ENCODE peak calls at places on chromosomes 16 and 17, in nine cellular contexts. One of them, this sample, is unnamed.

GRCh38 chr17:38559025-38559879 is 46.5 kb downstream of the SRCIN1 start:
- DNase-seq in stomach: peak
- DNase-seq in sigmoid colon: peak
- DNase-seq in ovary: peak
- DNase-seq in A549: peak
- DNase-seq in tibial nerve: peak
- DNase-seq in HepG2: peak
- DNase-seq in SK-N-SH: no peak
- DNase-seq in H1: peak
- DNase-seq in this sample: peak

GRCh38 chr16:86363057-86363490 is 147.3 kb upstream of the FOXF1 start:
- DNase-seq in tibial nerve: no peak
- DNase-seq in H1: no peak
- DNase-seq in ovary: no peak
- DNase-seq in HepG2: no peak
- DNase-seq in stomach: no peak
- DNase-seq in sigmoid colon: peak
- DNase-seq in A549: no peak
- DNase-seq in SK-N-SH: no peak
- DNase-seq in this sample: no peak

GRCh38 chr17:2865228-2865627 is 69.0 kb downstream of the RAP1GAP2 start:
- DNase-seq in sigmoid colon: no peak
- DNase-seq in SK-N-SH: no peak
- DNase-seq in H1: no peak
- DNase-seq in tibial nerve: no peak
- DNase-seq in ovary: no peak
- DNase-seq in HepG2: no peak
- DNase-seq in stomach: peak
- DNase-seq in A549: no peak
- DNase-seq in this sample: no peak

GRCh38 chr17:37299257-37299985 is 76.4 kb upstream of the C17orf78 start:
- DNase-seq in tibial nerve: no peak
- DNase-seq in sigmoid colon: no peak
- DNase-seq in stomach: no peak
- DNase-seq in HepG2: no peak
- DNase-seq in H1: no peak
- DNase-seq in ovary: no peak
- DNase-seq in SK-N-SH: no peak
- DNase-seq in A549: no peak
- DNase-seq in this sample: no peak

GRCh38 chr17:6020376-6021010 is 49.7 kb upstream of the WSCD1 start:
- DNase-seq in SK-N-SH: no peak
- DNase-seq in tibial nerve: no peak
- DNase-seq in ovary: no peak
- DNase-seq in H1: no peak
- DNase-seq in A549: no peak
- DNase-seq in sigmoid colon: no peak
- DNase-seq in HepG2: no peak
- DNase-seq in stomach: no peak
- DNase-seq in this sample: no peak

GRCh38 chr16:89373355-89374110 is 116.8 kb downstream of the ANKRD11 start:
- DNase-seq in A549: no peak
- DNase-seq in sigmoid colon: peak
- DNase-seq in tibial nerve: no peak
- DNase-seq in SK-N-SH: no peak
- DNase-seq in stomach: no peak
- DNase-seq in ovary: peak
- DNase-seq in H1: no peak
- DNase-seq in HepG2: no peak
- DNase-seq in this sample: no peak

GRCh38 chr17:68441064-68441770 is 16.1 kb downstream of the WIPI1 start:
- DNase-seq in ovary: no peak
- DNase-seq in tibial nerve: no peak
- DNase-seq in sigmoid colon: no peak
- DNase-seq in H1: no peak
- DNase-seq in A549: no peak
- DNase-seq in SK-N-SH: no peak
- DNase-seq in stomach: no peak
- DNase-seq in HepG2: no peak
- DNase-seq in this sample: no peak

GRCh38 chr17:77602062-77602746 is 356.3 kb upstream of the TNRC6C start:
- DNase-seq in tibial nerve: peak
- DNase-seq in stomach: peak
- DNase-seq in HepG2: no peak
- DNase-seq in H1: no peak
- DNase-seq in SK-N-SH: peak
- DNase-seq in ovary: no peak
- DNase-seq in A549: no peak
- DNase-seq in sigmoid colon: peak
- DNase-seq in this sample: peak

GRCh38 chr16:19885456-19886060 is 910 bp upstream of the GPRC5B start:
- DNase-seq in tibial nerve: peak
- DNase-seq in HepG2: no peak
- DNase-seq in stomach: no peak
- DNase-seq in SK-N-SH: no peak
- DNase-seq in H1: no peak
- DNase-seq in sigmoid colon: no peak
- DNase-seq in ovary: peak
- DNase-seq in A549: no peak
- DNase-seq in this sample: peak

GRCh38 chr17:16820161-16820877 is 130.3 kb downstream of the CCDC144A start:
- DNase-seq in sigmoid colon: no peak
- DNase-seq in tibial nerve: peak
- DNase-seq in ovary: no peak
- DNase-seq in stomach: no peak
- DNase-seq in HepG2: no peak
- DNase-seq in A549: no peak
- DNase-seq in H1: no peak
- DNase-seq in SK-N-SH: no peak
- DNase-seq in this sample: no peak

GRCh38 chr16:15450624-15451023 is 16.2 kb downstream of the BMERB1 start:
- DNase-seq in stomach: no peak
- DNase-seq in HepG2: no peak
- DNase-seq in tibial nerve: no peak
- DNase-seq in ovary: no peak
- DNase-seq in A549: no peak
- DNase-seq in H1: no peak
- DNase-seq in sigmoid colon: peak
- DNase-seq in SK-N-SH: no peak
- DNase-seq in this sample: no peak

GRCh38 chr16:28324235-28324886 is 32.0 kb downstream of the SBK1 start:
- DNase-seq in SK-N-SH: no peak
- DNase-seq in HepG2: peak
- DNase-seq in tibial nerve: no peak
- DNase-seq in A549: peak
- DNase-seq in ovary: no peak
- DNase-seq in stomach: peak
- DNase-seq in sigmoid colon: peak
- DNase-seq in H1: no peak
- DNase-seq in this sample: peak

GRCh38 chr17:64984776-64985521 is 65.7 kb upstream of the LRRC37A3 start:
- DNase-seq in H1: no peak
- DNase-seq in sigmoid colon: no peak
- DNase-seq in stomach: no peak
- DNase-seq in HepG2: peak
- DNase-seq in ovary: no peak
- DNase-seq in A549: peak
- DNase-seq in tibial nerve: no peak
- DNase-seq in SK-N-SH: no peak
- DNase-seq in this sample: no peak

GRCh38 chr16:3158014-3158497 is 23.2 kb downstream of the ZNF213 start:
- DNase-seq in HepG2: no peak
- DNase-seq in tibial nerve: no peak
- DNase-seq in H1: no peak
- DNase-seq in A549: no peak
- DNase-seq in ovary: no peak
- DNase-seq in sigmoid colon: no peak
- DNase-seq in stomach: no peak
- DNase-seq in SK-N-SH: peak
- DNase-seq in this sample: no peak

GRCh38 chr16:88994704-88995103 is 17.7 kb upstream of the CBFA2T3 start:
- DNase-seq in ovary: no peak
- DNase-seq in sigmoid colon: no peak
- DNase-seq in H1: no peak
- DNase-seq in SK-N-SH: no peak
- DNase-seq in HepG2: no peak
- DNase-seq in stomach: no peak
- DNase-seq in tibial nerve: no peak
- DNase-seq in A549: no peak
- DNase-seq in this sample: no peak

GRCh38 chr16:56207421-56207820 is 16.1 kb downstream of the GNAO1 start:
- DNase-seq in HepG2: no peak
- DNase-seq in H1: no peak
- DNase-seq in ovary: no peak
- DNase-seq in A549: no peak
- DNase-seq in sigmoid colon: no peak
- DNase-seq in stomach: no peak
- DNase-seq in tibial nerve: no peak
- DNase-seq in SK-N-SH: no peak
- DNase-seq in this sample: no peak

GRCh38 chr16:84861671-84862070 is 41.9 kb downstream of the CRISPLD2 start:
- DNase-seq in H1: no peak
- DNase-seq in ovary: no peak
- DNase-seq in SK-N-SH: no peak
- DNase-seq in tibial nerve: no peak
- DNase-seq in HepG2: no peak
- DNase-seq in stomach: no peak
- DNase-seq in sigmoid colon: no peak
- DNase-seq in A549: no peak
- DNase-seq in this sample: no peak

GRCh38 chr17:48593840-48594411 is 347 bp upstream of the HOXB5 start:
- DNase-seq in tibial nerve: peak
- DNase-seq in ovary: no peak
- DNase-seq in stomach: peak
- DNase-seq in A549: peak
- DNase-seq in sigmoid colon: peak
- DNase-seq in SK-N-SH: peak
- DNase-seq in HepG2: peak
- DNase-seq in H1: peak
- DNase-seq in this sample: peak

GRCh38 chr16:53207810-53208752 is 153.3 kb downstream of the CHD9 start:
- DNase-seq in A549: peak
- DNase-seq in tibial nerve: peak
- DNase-seq in H1: peak
- DNase-seq in HepG2: peak
- DNase-seq in sigmoid colon: no peak
- DNase-seq in stomach: peak
- DNase-seq in ovary: peak
- DNase-seq in SK-N-SH: peak
- DNase-seq in this sample: peak

GRCh38 chr17:14553847-14554246 is 253.0 kb downstream of the HS3ST3B1 start:
- DNase-seq in SK-N-SH: no peak
- DNase-seq in tibial nerve: no peak
- DNase-seq in sigmoid colon: no peak
- DNase-seq in H1: no peak
- DNase-seq in ovary: no peak
- DNase-seq in A549: peak
- DNase-seq in HepG2: no peak
- DNase-seq in stomach: no peak
- DNase-seq in this sample: no peak

GRCh38 chr17:39835038-39835786 is 28.9 kb downstream of the IKZF3 start:
- DNase-seq in sigmoid colon: no peak
- DNase-seq in HepG2: peak
- DNase-seq in stomach: no peak
- DNase-seq in tibial nerve: no peak
- DNase-seq in A549: no peak
- DNase-seq in ovary: no peak
- DNase-seq in H1: no peak
- DNase-seq in SK-N-SH: no peak
- DNase-seq in this sample: no peak
- TF ChIP-seq EP300 in sigmoid colon: no peak
- TF ChIP-seq EP300 in HepG2: no peak
- TF ChIP-seq EP300 in stomach: no peak
- TF ChIP-seq EP300 in tibial nerve: no peak
- TF ChIP-seq EP300 in A549: no peak
- TF ChIP-seq EP300 in ovary: no peak
- TF ChIP-seq EP300 in H1: no peak
- TF ChIP-seq EP300 in SK-N-SH: no peak
- TF ChIP-seq EP300 in this sample: no peak

GRCh38 chr16:81253141-81253540 is 14.7 kb downstream of the BCO1 start:
- DNase-seq in ovary: no peak
- DNase-seq in sigmoid colon: no peak
- DNase-seq in HepG2: no peak
- DNase-seq in H1: no peak
- DNase-seq in tibial nerve: no peak
- DNase-seq in SK-N-SH: no peak
- DNase-seq in A549: no peak
- DNase-seq in stomach: no peak
- DNase-seq in this sample: no peak
- H3K4me3 ChIP-seq in ovary: no peak
- H3K4me3 ChIP-seq in sigmoid colon: no peak
- H3K4me3 ChIP-seq in HepG2: no peak
- H3K4me3 ChIP-seq in H1: no peak
- H3K4me3 ChIP-seq in tibial nerve: no peak
- H3K4me3 ChIP-seq in SK-N-SH: no peak
- H3K4me3 ChIP-seq in A549: no peak
- H3K4me3 ChIP-seq in stomach: no peak
- H3K4me3 ChIP-seq in this sample: no peak

DNA sequence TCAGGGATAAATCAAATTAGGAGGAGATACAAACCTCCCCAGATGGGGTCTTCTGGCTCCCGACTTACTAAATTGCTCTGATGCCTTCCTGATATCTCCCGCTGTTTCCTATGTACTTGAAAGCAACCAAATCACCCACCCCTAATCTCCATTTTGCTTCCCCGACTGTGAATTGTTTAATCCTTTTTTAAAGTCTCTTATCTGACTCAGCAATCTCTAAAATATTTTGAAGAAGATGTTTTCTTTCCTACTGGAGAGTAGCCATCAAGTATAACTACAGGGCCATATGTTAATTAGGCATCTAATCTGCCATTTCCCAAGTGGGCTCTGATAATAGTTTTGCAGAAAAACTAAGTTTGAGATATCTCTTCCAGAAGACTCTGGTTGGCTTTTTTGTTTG is 365.2 kb upstream of the MAF start:
- DNase-seq in sigmoid colon: no peak
- DNase-seq in A549: no peak
- DNase-seq in SK-N-SH: no peak
- DNase-seq in ovary: no peak
- DNase-seq in stomach: no peak
- DNase-seq in H1: no peak
- DNase-seq in HepG2: no peak
- DNase-seq in tibial nerve: no peak
- DNase-seq in this sample: no peak
- TF ChIP-seq EP300 in sigmoid colon: no peak
- TF ChIP-seq EP300 in A549: no peak
- TF ChIP-seq EP300 in SK-N-SH: no peak
- TF ChIP-seq EP300 in ovary: no peak
- TF ChIP-seq EP300 in stomach: no peak
- TF ChIP-seq EP300 in H1: no peak
- TF ChIP-seq EP300 in HepG2: no peak
- TF ChIP-seq EP300 in tibial nerve: no peak
- TF ChIP-seq EP300 in this sample: no peak

DNA sequence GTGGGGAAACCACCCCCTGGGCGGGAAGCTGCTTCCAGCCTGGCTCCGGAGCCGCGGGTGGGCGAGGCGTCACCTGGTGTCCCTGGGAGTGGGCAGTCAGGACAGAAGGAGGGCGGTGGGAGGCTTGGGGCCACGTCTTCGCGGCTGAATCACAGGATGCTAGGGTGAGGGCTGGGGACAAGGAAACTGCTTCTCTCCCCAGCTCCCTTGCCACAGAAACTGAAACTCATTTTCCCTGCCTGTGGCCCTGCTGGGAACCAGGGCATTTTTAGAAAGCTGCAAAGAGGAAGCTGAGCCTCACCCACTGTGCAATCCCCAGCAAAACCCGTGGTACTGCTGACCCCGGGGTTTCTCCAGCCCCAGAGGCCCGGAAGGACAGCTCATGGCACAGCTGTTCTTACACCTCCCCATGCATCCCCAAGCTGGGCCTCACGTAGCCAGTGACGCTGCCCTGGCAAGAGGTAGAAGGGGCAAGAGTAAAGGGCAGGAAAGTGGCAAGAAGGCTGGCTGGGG is 8.2 kb downstream of the RHBDF2 start:
- DNase-seq in A549: no peak
- DNase-seq in H1: no peak
- DNase-seq in ovary: peak
- DNase-seq in stomach: peak
- DNase-seq in SK-N-SH: no peak
- DNase-seq in tibial nerve: peak
- DNase-seq in HepG2: no peak
- DNase-seq in sigmoid colon: peak
- DNase-seq in this sample: no peak
- H3K4me3 ChIP-seq in A549: no peak
- H3K4me3 ChIP-seq in H1: no peak
- H3K4me3 ChIP-seq in ovary: no peak
- H3K4me3 ChIP-seq in stomach: peak
- H3K4me3 ChIP-seq in SK-N-SH: no peak
- H3K4me3 ChIP-seq in tibial nerve: peak
- H3K4me3 ChIP-seq in HepG2: peak
- H3K4me3 ChIP-seq in sigmoid colon: no peak
- H3K4me3 ChIP-seq in this sample: no peak

This sample was measured in upper lobe of left lung.